ENCODE peak calls at places on chromosomes 13 and 19, in four cellular contexts. One of them, this sample, is unnamed.

GRCh38 chr13:46593403-46593802 is 40.4 kb downstream of the LRCH1 start:
- DNase-seq in H9: no peak
- DNase-seq in heart right ventricle: no peak
- DNase-seq in thoracic aorta: no peak
- DNase-seq in this sample: no peak

GRCh38 chr19:27774337-27774736 is 1438.6 kb downstream of the UQCRFS1 start:
- DNase-seq in H9: peak; percentile 35
- DNase-seq in heart right ventricle: no peak
- DNase-seq in thoracic aorta: no peak
- DNase-seq in this sample: no peak

GRCh38 chr19:15378529-15379082 is 981 bp downstream of the AKAP8 start:
- DNase-seq in H9: no peak
- DNase-seq in heart right ventricle: no peak
- DNase-seq in thoracic aorta: no peak
- DNase-seq in this sample: peak; percentile 71

GRCh38 chr13:94702181-94703041 is 9.9 kb downstream of the SOX21 start:
- DNase-seq in H9: no peak
- DNase-seq in thoracic aorta: no peak
- DNase-seq in heart right ventricle: no peak
- DNase-seq in this sample: no peak

GRCh38 chr13:97191615-97192014 is 30.5 kb upstream of the MBNL2 start:
- DNase-seq in thoracic aorta: no peak
- DNase-seq in heart right ventricle: no peak
- DNase-seq in H9: no peak
- DNase-seq in this sample: no peak

GRCh38 chr19:3392480-3392879 is 26.1 kb downstream of the NFIC start:
- DNase-seq in H9: no peak
- DNase-seq in heart right ventricle: no peak
- DNase-seq in thoracic aorta: no peak
- DNase-seq in this sample: no peak

GRCh38 chr19:49443366-49444099 is 2.2 kb upstream of the SLC17A7 start:
- DNase-seq in thoracic aorta: peak; percentile 89
- DNase-seq in heart right ventricle: peak; percentile 94
- DNase-seq in H9: peak; percentile 97
- DNase-seq in this sample: peak; percentile 97

GRCh38 chr19:21335721-21336120 is 6.5 kb upstream of the ZNF708 start:
- DNase-seq in thoracic aorta: no peak
- DNase-seq in heart right ventricle: no peak
- DNase-seq in H9: no peak
- DNase-seq in this sample: no peak

GRCh38 chr13:101455863-101456262 is 3.4 kb downstream of the ITGBL1 start:
- DNase-seq in heart right ventricle: no peak
- DNase-seq in thoracic aorta: no peak
- DNase-seq in H9: no peak
- DNase-seq in this sample: no peak
- H3K4me1 ChIP-seq in heart right ventricle: no peaks in the 10 kb centered on the region
- H3K4me1 ChIP-seq in thoracic aorta: peaks cover 24% of the 10 kb centered on the region
- H3K4me1 ChIP-seq in H9: peaks cover 1% of the 10 kb centered on the region
- H3K4me1 ChIP-seq in this sample: no peaks in the 10 kb centered on the region

GRCh38 chr19:44889830-44890365 is 1.2 kb upstream of the TOMM40 start:
- DNase-seq in H9: no peak
- DNase-seq in thoracic aorta: no peak
- DNase-seq in heart right ventricle: no peak
- DNase-seq in this sample: no peak
- TF ChIP-seq CTCF in H9: no peak
- TF ChIP-seq CTCF in thoracic aorta: no peak
- TF ChIP-seq CTCF in heart right ventricle: no peak
- TF ChIP-seq CTCF in this sample: no peak

GRCh38 chr13:112058941-112059340 is 8.0 kb upstream of the SOX1 start:
- DNase-seq in thoracic aorta: no peak
- DNase-seq in H9: no peak
- DNase-seq in heart right ventricle: no peak
- DNase-seq in this sample: no peak

GRCh38 chr13:112057434-112057735 is 9.6 kb upstream of the SOX1 start:
- DNase-seq in heart right ventricle: no peak
- DNase-seq in thoracic aorta: no peak
- DNase-seq in H9: no peak
- DNase-seq in this sample: no peak

GRCh38 chr13:112058519-112058873 is 8.5 kb upstream of the SOX1 start:
- DNase-seq in H9: no peak
- DNase-seq in thoracic aorta: no peak
- DNase-seq in heart right ventricle: no peak
- DNase-seq in this sample: no peak

GRCh38 chr13:112056739-112057433 is 10.1 kb upstream of the SOX1 start:
- DNase-seq in heart right ventricle: no peak
- DNase-seq in H9: peak; percentile 48
- DNase-seq in thoracic aorta: no peak
- DNase-seq in this sample: no peak

GRCh38 chr13:112057736-112058518 is 9.0 kb upstream of the SOX1 start:
- DNase-seq in thoracic aorta: no peak
- DNase-seq in H9: peak; percentile 56
- DNase-seq in heart right ventricle: no peak
- DNase-seq in this sample: no peak
- H3K4me1 ChIP-seq in thoracic aorta: no peaks in the 10 kb centered on the region
- H3K4me1 ChIP-seq in H9: no peaks in the 10 kb centered on the region
- H3K4me1 ChIP-seq in heart right ventricle: peaks cover 11% of the 10 kb centered on the region
- H3K4me1 ChIP-seq in this sample: no peaks in the 10 kb centered on the region

DNA sequence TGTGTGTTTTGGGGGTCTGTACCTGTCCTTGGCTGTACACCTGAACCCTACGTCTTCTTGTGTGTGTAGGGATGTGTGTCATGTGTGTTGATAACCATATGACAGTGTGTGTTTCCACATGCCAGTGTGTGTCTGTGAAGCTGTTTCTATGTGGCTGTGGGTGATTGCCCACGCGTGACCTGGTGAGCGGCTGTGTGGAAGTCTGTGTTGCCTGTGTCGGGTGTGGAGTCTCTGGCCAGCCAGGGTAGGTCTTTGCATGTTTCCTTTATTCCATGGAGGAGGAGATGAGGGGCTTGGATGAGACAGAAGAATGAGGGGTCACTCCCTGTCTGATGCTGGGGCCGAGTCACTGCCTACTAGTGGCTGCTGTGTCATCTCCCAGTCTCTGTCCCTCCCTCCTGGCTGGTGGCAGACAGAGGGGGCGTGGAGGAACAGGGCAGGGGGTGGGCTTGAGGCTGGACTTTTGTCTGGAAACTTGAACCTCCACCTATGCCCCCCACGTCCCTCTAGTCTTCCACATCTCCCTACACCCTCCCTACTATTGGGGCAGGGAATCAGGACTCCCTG is 2.9 kb upstream of the FOSB start:
- DNase-seq in H9: no peak
- DNase-seq in heart right ventricle: no peak
- DNase-seq in thoracic aorta: no peak
- DNase-seq in this sample: no peak
- TF ChIP-seq CTCF in H9: no peak
- TF ChIP-seq CTCF in heart right ventricle: no peak
- TF ChIP-seq CTCF in thoracic aorta: no peak
- TF ChIP-seq CTCF in this sample: no peak

GRCh38 chr13:29993196-29993595 is 142.8 kb upstream of the UBL3 start:
- DNase-seq in heart right ventricle: no peak
- DNase-seq in H9: no peak
- DNase-seq in thoracic aorta: no peak
- DNase-seq in this sample: no peak
- H3K4me1 ChIP-seq in heart right ventricle: no peaks in the 10 kb centered on the region
- H3K4me1 ChIP-seq in H9: no peaks in the 10 kb centered on the region
- H3K4me1 ChIP-seq in thoracic aorta: no peaks in the 10 kb centered on the region
- H3K4me1 ChIP-seq in this sample: no peaks in the 10 kb centered on the region

GRCh38 chr19:33998739-33999345 is 173.5 kb upstream of the LSM14A start:
- DNase-seq in H9: no peak
- DNase-seq in heart right ventricle: no peak
- DNase-seq in thoracic aorta: no peak
- DNase-seq in this sample: peak; percentile 13
- TF ChIP-seq CTCF in H9: peak; percentile 49
- TF ChIP-seq CTCF in heart right ventricle: peak; percentile 56
- TF ChIP-seq CTCF in thoracic aorta: no peak
- TF ChIP-seq CTCF in this sample: peak; percentile 47